ENCODE peak calls at places on chromosomes 5 and 9, in four cellular contexts. I is fibroblast of mammary gland; D is CD8-positive, alpha-beta memory T cell; W is astrocyte. L is an unnamed sample.

GRCh38 chr9:21789541-21790037 is 12.8 kb upstream of the MTAP start:
- DNase-seq in I (peak), D (peak), W (peak), L (no peak)

GRCh38 chr9:92724528-92725265 is 39.9 kb downstream of the BICD2 start:
- DNase-seq in I (no peak), D (no peak), W (no peak), L (no peak)

GRCh38 chr9:112129246-112129645 is 45.9 kb downstream of the SUSD1 start:
- DNase-seq in I (no peak), D (no peak), W (no peak), L (no peak)

GRCh38 chr5:90174236-90174635 is 235.3 kb downstream of the CETN3 start:
- DNase-seq in I (no peak), D (no peak), W (peak), L (no peak)

GRCh38 chr9:78278177-78278777 is 18.6 kb upstream of the PSAT1 start:
- DNase-seq in I (peak), D (no peak), W (peak), L (no peak)

GRCh38 chr5:160492565-160492964 is 70.9 kb downstream of the PTTG1 start:
- DNase-seq in I (no peak), D (no peak), W (peak), L (no peak)

GRCh38 chr9:125391704-125392103 is 130.1 kb downstream of the GAPVD1 start:
- DNase-seq in I (no peak), D (no peak), W (no peak), L (no peak)

GRCh38 chr5:150024241-150024984 is 23.9 kb downstream of the HMGXB3 start:
- DNase-seq in I (no peak), D (no peak), W (no peak), L (no peak)

GRCh38 chr5:124655943-124656459 is 90.4 kb downstream of the ZNF608 start:
- DNase-seq in I (peak), D (no peak), W (peak), L (no peak)

GRCh38 chr5:140018517-140018916 is 24.6 kb downstream of the NRG2 start:
- DNase-seq in I (no peak), D (no peak), W (no peak), L (no peak)

GRCh38 chr5:14768838-14769365 is 102.7 kb downstream of the ANKH start:
- DNase-seq in I (no peak), D (no peak), W (no peak), L (no peak)

GRCh38 chr9:74644015-74644414 is 146.9 kb downstream of the RORB start:
- DNase-seq in I (no peak), D (no peak), W (no peak), L (no peak)

GRCh38 chr5:88937406-88937805 is 54.4 kb upstream of the MEF2C start:
- DNase-seq in I (no peak), D (no peak), W (no peak), L (no peak)

GRCh38 chr5:107476783-107477182 is 194.0 kb downstream of the EFNA5 start:
- DNase-seq in I (no peak), D (peak), W (no peak), L (no peak)

GRCh38 chr5:980941-981340 is 27.7 kb upstream of the NKD2 start:
- DNase-seq in I (no peak), D (no peak), W (peak), L (no peak)

GRCh38 chr9:121302786-121303185 is 34.8 kb downstream of the GSN start:
- DNase-seq in I (no peak), D (no peak), W (no peak), L (no peak)
- H3K4me3 ChIP-seq in I (no peak), D (no peak), W (no peak), L (no peak)

DNA sequence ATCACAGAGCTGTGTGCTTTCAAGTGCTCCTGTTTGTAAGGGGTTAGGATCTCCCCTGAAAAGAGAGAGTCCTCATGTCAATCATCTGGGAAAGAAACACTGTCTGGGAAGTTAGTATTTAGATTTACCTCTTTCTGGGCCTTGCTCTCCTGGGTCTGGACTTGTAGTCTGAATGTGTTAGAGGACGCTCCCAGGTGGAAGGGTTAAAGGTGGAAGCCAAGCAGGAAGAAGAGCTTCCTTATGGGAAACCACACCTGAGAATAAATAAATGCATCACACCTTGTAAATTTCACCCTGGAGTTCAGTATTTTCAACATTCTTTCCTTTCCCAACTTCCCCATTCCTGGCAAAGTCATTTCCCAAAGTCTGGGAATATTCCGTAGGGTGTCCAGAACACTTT is 1.3 kb downstream of the PLGRKT start:
- DNase-seq in I (no peak), D (no peak), W (no peak), L (no peak)
- H3K4me3 ChIP-seq in I (no peak), D (peak), W (peak), L (no peak)

DNA sequence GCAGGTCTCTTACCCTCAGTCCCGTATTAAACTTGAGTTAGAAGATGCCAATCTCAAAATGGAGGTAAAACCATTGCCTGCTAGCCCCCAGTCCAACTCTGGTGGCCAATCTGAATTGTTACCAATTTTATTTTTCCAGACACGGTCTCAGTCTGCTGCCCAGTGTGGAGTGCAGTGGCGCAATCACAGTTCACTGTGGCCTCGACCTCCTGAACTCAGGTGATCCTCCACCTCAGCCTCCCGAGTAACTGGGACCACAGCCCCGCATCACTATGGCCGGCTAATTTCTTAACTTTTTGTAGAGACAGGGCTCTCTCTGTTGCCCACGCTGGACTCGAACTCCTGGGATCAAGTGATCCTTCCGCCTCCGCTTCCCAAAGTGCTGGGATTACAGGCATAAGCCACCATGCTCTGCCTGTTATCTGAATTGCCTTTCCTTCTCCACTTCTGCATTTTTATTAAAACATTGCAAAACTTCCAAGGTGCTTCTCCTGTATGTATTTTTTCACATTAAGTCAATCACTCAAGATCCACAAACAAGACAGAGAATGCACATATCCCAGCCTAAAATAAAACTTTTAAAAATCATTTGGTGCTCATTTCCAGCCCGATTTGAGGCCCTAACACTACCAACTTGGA is 2.3 kb downstream of the FANCC start:
- DNase-seq in I (no peak), D (no peak), W (no peak), L (no peak)
- H3K4me3 ChIP-seq in I (no peak), D (no peak), W (no peak), L (no peak)

GRCh38 chr5:16936150-16937022 is at the start of gene MYO10:
- DNase-seq in I (peak), D (no peak), W (peak), L (no peak)
- H3K4me3 ChIP-seq in I (peak), D (no peak), W (peak), L (peak)

GRCh38 chr9:33820231-33820745 is 3.3 kb downstream of the UBE2R2 start:
- DNase-seq in I (no peak), D (no peak), W (no peak), L (no peak)

GRCh38 chr9:33818832-33819500 is 2.0 kb downstream of the UBE2R2 start:
- DNase-seq in I (peak), D (peak), W (peak), L (no peak)

GRCh38 chr9:33818167-33818831 is 1.3 kb downstream of the UBE2R2 start:
- DNase-seq in I (no peak), D (no peak), W (no peak), L (no peak)

DNA sequence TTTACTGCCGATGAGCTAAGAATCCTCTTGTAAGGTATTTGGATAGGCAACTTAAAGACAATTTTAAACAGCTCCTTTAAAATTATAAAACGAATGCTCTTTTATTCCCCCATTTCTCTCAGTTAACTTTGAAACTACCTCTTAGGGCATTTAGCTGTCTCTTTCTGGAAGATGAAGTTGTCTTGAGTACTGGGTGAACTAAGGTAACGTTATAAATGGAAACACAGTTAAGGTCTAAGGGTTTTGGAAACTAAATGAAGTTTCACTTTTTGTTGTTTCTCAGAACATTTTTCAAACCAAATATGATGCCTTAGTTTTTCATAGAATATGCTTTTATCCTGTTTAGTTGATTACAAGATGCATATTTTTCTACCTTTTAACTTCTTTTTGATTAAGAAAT is 6.8 kb downstream of the UBE2R2 start:
- DNase-seq in I (no peak), D (no peak), W (no peak), L (no peak)
- H3K4me3 ChIP-seq in I (no peak), D (no peak), W (no peak), L (no peak)

GRCh38 chr5:75656311-75657003 is 45.2 kb downstream of the ANKDD1B start:
- DNase-seq in I (peak), D (no peak), W (peak), L (no peak)
- H3K4me3 ChIP-seq in I (peak), D (no peak), W (peak), L (peak)

GRCh38 chr9:123281659-123282342 is 13.4 kb upstream of the STRBP start:
- DNase-seq in I (no peak), D (no peak), W (no peak), L (no peak)
- H3K4me3 ChIP-seq in I (no peak), D (no peak), W (no peak), L (no peak)